ENCODE peak calls at places on chromosomes 2 and 18, in seven cellular contexts. O, X, C, J, Z, R and I are unnamed samples.

GRCh38 chr2:29187926-29188325 is 72.7 kb downstream of the CLIP4 start:
- DNase-seq in R (no peak), O (peak), X (peak), J (no peak), C (no peak), Z (peak), I (no peak)

GRCh38 chr2:85445316-85446295 is 27.1 kb downstream of the SH2D6 start:
- DNase-seq in J (peak), Z (peak), O (peak), R (no peak), X (peak), C (no peak), I (no peak)

GRCh38 chr2:73451263-73451972 is 65.8 kb downstream of the ALMS1 start:
- DNase-seq in O (no peak), C (peak), J (no peak), Z (no peak), R (no peak), X (no peak), I (no peak)

GRCh38 chr2:96247009-96247408 is 18.8 kb downstream of the TMEM127 start:
- DNase-seq in X (no peak), J (no peak), R (no peak), C (no peak), O (no peak), Z (no peak), I (no peak)

GRCh38 chr18:2890606-2891005 is 43.8 kb downstream of the EMILIN2 start:
- DNase-seq in X (no peak), Z (no peak), O (no peak), C (no peak), R (no peak), J (no peak), I (no peak)

GRCh38 chr2:232133078-232133477 is 171.6 kb downstream of the DIS3L2 start:
- DNase-seq in Z (no peak), J (peak), R (no peak), X (peak), O (peak), C (no peak), I (no peak)

GRCh38 chr18:47968721-47969120 is 38.3 kb upstream of the SMAD2 start:
- DNase-seq in Z (peak), C (no peak), J (peak), R (no peak), O (peak), X (no peak), I (no peak)

GRCh38 chr2:18440141-18440605 is 120.3 kb downstream of the RDH14 start:
- DNase-seq in C (no peak), J (no peak), Z (peak), X (no peak), R (no peak), O (peak), I (no peak)

GRCh38 chr2:157735532-157735931 is 106.9 kb upstream of the ACVR1C start:
- DNase-seq in R (no peak), C (no peak), X (no peak), J (no peak), O (no peak), Z (no peak), I (no peak)

GRCh38 chr2:207746131-207746530 is 23.6 kb downstream of the FZD5 start:
- DNase-seq in Z (no peak), C (peak), R (no peak), O (peak), J (peak), X (peak), I (peak)

GRCh38 chr2:66477125-66477842 is 42.4 kb downstream of the MEIS1 start:
- DNase-seq in J (no peak), C (no peak), R (no peak), O (peak), X (no peak), Z (no peak), I (no peak)

GRCh38 chr2:120594856-120595685 is 140.6 kb upstream of the GLI2 start:
- DNase-seq in Z (no peak), C (no peak), J (peak), O (no peak), R (no peak), X (peak), I (no peak)

GRCh38 chr2:172829229-172829628 is 93.6 kb downstream of the RAPGEF4 start:
- DNase-seq in O (peak), J (peak), X (peak), C (no peak), R (no peak), Z (no peak), I (peak)

GRCh38 chr2:58137221-58137620 is 90.6 kb downstream of the VRK2 start:
- DNase-seq in J (no peak), Z (peak), C (no peak), R (no peak), X (peak), O (peak), I (no peak)

GRCh38 chr2:214379227-214379626 is 31.6 kb upstream of the VWC2L start:
- DNase-seq in C (no peak), X (no peak), Z (no peak), O (no peak), J (no peak), R (no peak), I (no peak)

GRCh38 chr2:126886201-126886905 is 12.3 kb upstream of the TEX51 start:
- DNase-seq in Z (peak), J (peak), X (no peak), R (peak), C (peak), O (peak), I (peak)

GRCh38 chr2:172462393-172463381 is 35.3 kb downstream of the ITGA6 start:
- DNase-seq in J (no peak), Z (no peak), C (peak), O (no peak), X (no peak), R (no peak), I (peak)

GRCh38 chr18:54241483-54241882 is 17.0 kb upstream of the MBD2 start:
- DNase-seq in X (no peak), O (no peak), C (no peak), R (no peak), Z (no peak), J (no peak), I (no peak)

GRCh38 chr18:79200546-79201268 is 131.5 kb downstream of the ATP9B start:
- DNase-seq in O (peak), Z (no peak), X (no peak), C (no peak), R (no peak), J (no peak), I (no peak)

GRCh38 chr2:71072492-71072891 is 4.0 kb downstream of the NAGK start:
- DNase-seq in Z (no peak), R (no peak), X (no peak), O (no peak), J (no peak), C (no peak), I (no peak)